ENCODE peak calls at places on chromosomes 6 and 20, in ten cellular contexts. U, M, F, K, T, Y, N, G, R and B are unnamed samples.

GRCh38 chr20:36435799-36436541 is 105.3 kb upstream of the MYL9 start:
- DNase-seq in U (no peak), M (peak; percentile 86), F (peak; percentile 73), K (peak; percentile 33), T (peak; percentile 79), Y (peak; percentile 85), N (peak; percentile 90), G (peak; percentile 80), R (peak; percentile 95), B (peak; percentile 91)

GRCh38 chr6:139334791-139335446 is 39.5 kb downstream of the CITED2 start:
- DNase-seq in U (peak; percentile 41), M (no peak), F (no peak), K (peak; percentile 93), T (no peak), Y (no peak), N (no peak), G (no peak), R (peak; percentile 36), B (no peak)

GRCh38 chr6:441126-441920 is 49.8 kb downstream of the IRF4 start:
- DNase-seq in U (no peak), M (no peak), F (no peak), K (no peak), T (no peak), Y (no peak), N (no peak), G (no peak), R (no peak), B (no peak)

GRCh38 chr6:80607814-80608391 is 501.4 kb downstream of the BCKDHB start:
- DNase-seq in U (no peak), M (no peak), F (no peak), K (peak; percentile 89), T (no peak), Y (no peak), N (no peak), G (no peak), R (peak; percentile 42), B (no peak)

GRCh38 chr6:10505529-10505928 is 15.6 kb upstream of the GCNT2 start:
- DNase-seq in U (no peak), M (no peak), F (no peak), K (peak; percentile 19), T (no peak), Y (no peak), N (no peak), G (no peak), R (no peak), B (no peak)

GRCh38 chr6:122610690-122611455 is 668 bp downstream of the PKIB start:
- DNase-seq in U (no peak), M (no peak), F (peak; percentile 0), K (no peak), T (no peak), Y (peak; percentile 22), N (peak; percentile 83), G (no peak), R (peak; percentile 7), B (peak; percentile 44)

GRCh38 chr6:111559193-111560097 is 46.2 kb downstream of the TRAF3IP2 start:
- DNase-seq in U (no peak), M (no peak), F (no peak), K (no peak), T (no peak), Y (no peak), N (no peak), G (no peak), R (no peak), B (peak; percentile 49)

GRCh38 chr20:44433751-44434538 is 41.7 kb upstream of the TTPAL start:
- DNase-seq in U (no peak), M (no peak), F (no peak), K (no peak), T (no peak), Y (no peak), N (no peak), G (no peak), R (no peak), B (peak; percentile 71)

GRCh38 chr6:42618105-42618504 is 54.3 kb downstream of the UBR2 start:
- DNase-seq in U (no peak), M (no peak), F (no peak), K (no peak), T (no peak), Y (no peak), N (no peak), G (no peak), R (no peak), B (no peak)

GRCh38 chr20:63974402-63975200 is 4.8 kb downstream of the SAMD10 start:
- DNase-seq in U (no peak), M (no peak), F (peak; percentile 9), K (no peak), T (no peak), Y (no peak), N (peak; percentile 64), G (no peak), R (no peak), B (no peak)

GRCh38 chr6:34858681-34859080 is 29.2 kb downstream of the TAF11 start:
- DNase-seq in U (no peak), M (no peak), F (no peak), K (no peak), T (no peak), Y (no peak), N (no peak), G (no peak), R (no peak), B (no peak)

GRCh38 chr20:6940052-6940451 is 172.6 kb downstream of the BMP2 start:
- DNase-seq in U (no peak), M (no peak), F (no peak), K (no peak), T (no peak), Y (no peak), N (no peak), G (no peak), R (no peak), B (peak; percentile 35)

GRCh38 chr6:55433446-55434130 is 106.3 kb downstream of the GFRAL start:
- DNase-seq in U (no peak), M (no peak), F (no peak), K (peak; percentile 63), T (no peak), Y (no peak), N (no peak), G (no peak), R (peak; percentile 3), B (no peak)

GRCh38 chr6:70860044-70860443 is 96.8 kb downstream of the B3GAT2 start:
- DNase-seq in U (no peak), M (no peak), F (no peak), K (peak; percentile 49), T (no peak), Y (no peak), N (no peak), G (no peak), R (no peak), B (no peak)

GRCh38 chr6:90222724-90223198 is 73.9 kb downstream of the BACH2 start:
- DNase-seq in U (no peak), M (no peak), F (no peak), K (no peak), T (no peak), Y (no peak), N (no peak), G (peak; percentile 43), R (peak; percentile 52), B (peak; percentile 72)

GRCh38 chr6:155310596-155310995 is 3.7 kb downstream of the TFB1M start:
- DNase-seq in U (no peak), M (no peak), F (no peak), K (peak; percentile 44), T (no peak), Y (no peak), N (no peak), G (no peak), R (peak; percentile 32), B (no peak)

GRCh38 chr20:37937686-37938085 is 34.8 kb downstream of the VSTM2L start:
- DNase-seq in U (no peak), M (no peak), F (no peak), K (no peak), T (no peak), Y (no peak), N (no peak), G (no peak), R (no peak), B (no peak)

GRCh38 chr6:166620478-166621113 is 6.5 kb downstream of the RPS6KA2 start:
- DNase-seq in U (no peak), M (no peak), F (no peak), K (peak; percentile 27), T (no peak), Y (no peak), N (no peak), G (no peak), R (no peak), B (no peak)

GRCh38 chr20:7226156-7226555 is 458.7 kb downstream of the BMP2 start:
- DNase-seq in U (no peak), M (no peak), F (no peak), K (no peak), T (no peak), Y (no peak), N (no peak), G (no peak), R (no peak), B (no peak)

GRCh38 chr6:139373154-139373927 is 1.1 kb downstream of the CITED2 start:
- DNase-seq in U (no peak), M (peak; percentile 71), F (peak; percentile 84), K (peak; percentile 43), T (peak; percentile 63), Y (peak; percentile 74), N (peak; percentile 75), G (peak; percentile 33), R (peak; percentile 30), B (peak; percentile 67)

GRCh38 chr6:160387887-160388286 is 39.7 kb downstream of the SLC22A3 start:
- DNase-seq in U (no peak), M (no peak), F (no peak), K (peak; percentile 75), T (no peak), Y (no peak), N (no peak), G (no peak), R (no peak), B (no peak)

GRCh38 chr6:5996701-5997419 is 9.9 kb downstream of the NRN1 start:
- DNase-seq in U (no peak), M (no peak), F (no peak), K (no peak), T (no peak), Y (no peak), N (no peak), G (no peak), R (no peak), B (peak; percentile 8)

GRCh38 chr20:51469578-51470520 is 72.7 kb downstream of the NFATC2 start:
- DNase-seq in U (no peak), M (no peak), F (no peak), K (no peak), T (no peak), Y (no peak), N (no peak), G (no peak), R (no peak), B (no peak)